ENCODE peak calls at places on chromosomes 3 and 15, in six cellular contexts. J is nucleus accumbens; B is C1 segment of cervical spinal cord; Q is T-helper 1 cell; G is stimulated activated CD8-positive, alpha-beta memory T cell treated with anti-CD3 and anti-CD28 coated beads, Interleukin-15, amount 100 ng/mL, for 24 hours; P is heart right ventricle. S is an unnamed sample.

GRCh38 chr3:60707452-60708020 is 543.7 kb downstream of the FHIT start:
- DNase-seq in J (no peak), B (no peak), Q (no peak), G (no peak), P (no peak), S (no peak)

GRCh38 chr3:16570113-16570512 is 35.1 kb downstream of the DAZL start:
- DNase-seq in J (no peak), B (no peak), Q (no peak), G (no peak), P (no peak), S (no peak)

GRCh38 chr15:76174654-76175053 is 114.9 kb downstream of the TMEM266 start:
- DNase-seq in J (no peak), B (no peak), Q (no peak), G (no peak), P (no peak), S (no peak)

GRCh38 chr3:72231439-72232196 is 446.7 kb upstream of the PROK2 start:
- DNase-seq in J (peak), B (peak), Q (no peak), G (no peak), P (no peak), S (peak)

GRCh38 chr15:78944669-78945407 is at the start of gene CTSH:
- DNase-seq in J (peak), B (peak), Q (peak), G (peak), P (peak), S (peak)

GRCh38 chr3:178690571-178690970 is 154.3 kb downstream of the KCNMB2 start:
- DNase-seq in J (no peak), B (no peak), Q (no peak), G (no peak), P (no peak), S (no peak)

GRCh38 chr15:88621789-88622604 is 857 bp downstream of the AEN start:
- DNase-seq in J (no peak), B (no peak), Q (peak), G (no peak), P (no peak), S (no peak)

GRCh38 chr3:52710512-52710911 is 4.6 kb downstream of the SPCS1 start:
- DNase-seq in J (no peak), B (no peak), Q (no peak), G (no peak), P (no peak), S (no peak)

GRCh38 chr3:61090770-61091169 is 160.5 kb downstream of the FHIT start:
- DNase-seq in J (no peak), B (no peak), Q (no peak), G (no peak), P (no peak), S (no peak)

GRCh38 chr3:13004376-13004775 is 68.9 kb downstream of the IQSEC1 start:
- DNase-seq in J (no peak), B (no peak), Q (no peak), G (no peak), P (no peak), S (no peak)

GRCh38 chr3:15051531-15051930 is 13.6 kb downstream of the MRPS25 start:
- DNase-seq in J (peak), B (no peak), Q (peak), G (no peak), P (no peak), S (no peak)

GRCh38 chr3:43759297-43759782 is 68.6 kb downstream of the ABHD5 start:
- DNase-seq in J (no peak), B (peak), Q (peak), G (no peak), P (no peak), S (no peak)

GRCh38 chr15:70442616-70443321 is 320.6 kb downstream of the UACA start:
- DNase-seq in J (no peak), B (no peak), Q (no peak), G (no peak), P (no peak), S (no peak)

GRCh38 chr3:74295479-74295878 is 319.0 kb downstream of the CNTN3 start:
- DNase-seq in J (no peak), B (no peak), Q (no peak), G (no peak), P (no peak), S (no peak)

GRCh38 chr15:68620721-68621528 is 42.1 kb downstream of the CORO2B start:
- DNase-seq in J (peak), B (peak), Q (no peak), G (no peak), P (peak), S (peak)

GRCh38 chr3:132660745-132661067 is 577 bp downstream of the UBA5 start:
- DNase-seq in J (no peak), B (no peak), Q (no peak), G (no peak), P (no peak), S (no peak)

GRCh38 chr15:50176869-50177268 is 5.1 kb upstream of the SLC27A2 start:
- DNase-seq in J (no peak), B (no peak), Q (peak), G (no peak), P (no peak), S (no peak)

GRCh38 chr15:90449206-90449735 is 61.2 kb downstream of the IQGAP1 start:
- DNase-seq in J (no peak), B (no peak), Q (no peak), G (no peak), P (no peak), S (no peak)

GRCh38 chr3:190325923-190326322 is 3.7 kb upstream of the CLDN1 start:
- DNase-seq in J (no peak), B (no peak), Q (no peak), G (no peak), P (no peak), S (no peak)

GRCh38 chr3:112086018-112086854 is at the start of gene C3orf52:
- DNase-seq in J (no peak), B (peak), Q (peak), G (peak), P (peak), S (no peak)

GRCh38 chr3:196207833-196208607 is 3.2 kb downstream of the ZDHHC19 start:
- DNase-seq in J (peak), B (no peak), Q (peak), G (no peak), P (no peak), S (peak)

GRCh38 chr3:160661660-160662059 is 15.3 kb upstream of the ARL14 start:
- DNase-seq in J (no peak), B (no peak), Q (no peak), G (no peak), P (no peak), S (no peak)

GRCh38 chr15:44308415-44308814 is 19.9 kb downstream of the GOLM2 start:
- DNase-seq in J (no peak), B (no peak), Q (peak), G (no peak), P (no peak), S (no peak)

GRCh38 chr15:82986442-82986780 is 401 bp downstream of the RAMAC start:
- DNase-seq in J (no peak), B (no peak), Q (no peak), G (no peak), P (no peak), S (no peak)

GRCh38 chr15:59999558-60000112 is 4.5 kb upstream of the FOXB1 start:
- DNase-seq in J (no peak), B (peak), Q (no peak), G (no peak), P (no peak), S (no peak)